ENCODE peak calls at places on chromosomes 12 and 14, in ten cellular contexts. V, W, Q, E, R, M, U, S, X and Z are unnamed samples.

GRCh38 chr12:53782093-53782703 is 30.4 kb upstream of the CISTR start:
- DNase-seq in W (no peak), Q (no peak), S (no peak), E (no peak), V (no peak), R (no peak), U (no peak), X (no peak), M (no peak), Z (no peak)

GRCh38 chr14:36020120-36021029 is 156.1 kb downstream of the PTCSC3 start:
- DNase-seq in X (peak; percentile 97), V (no peak), Q (no peak), U (no peak), R (no peak), M (no peak), E (no peak), S (no peak), W (no peak), Z (no peak)

GRCh38 chr14:63852271-63852816 is 460 bp upstream of the SYNE2 start:
- DNase-seq in R (peak; percentile 24), S (no peak), M (no peak), V (no peak), W (peak; percentile 43), E (no peak), U (no peak), X (peak; percentile 63), Q (no peak), Z (peak; percentile 46)

GRCh38 chr14:104421892-104422291 is 157.7 kb upstream of the C14orf180 start:
- DNase-seq in V (no peak), S (no peak), R (no peak), E (no peak), Q (no peak), W (no peak), X (no peak), M (no peak), U (no peak), Z (no peak)

GRCh38 chr14:46054526-46054925 is 597.1 kb downstream of the RPL10L start:
- DNase-seq in V (peak; percentile 93), S (no peak), U (peak; percentile 51), W (peak; percentile 84), Q (no peak), R (peak; percentile 56), M (no peak), E (no peak), X (no peak), Z (peak; percentile 85)

GRCh38 chr12:11812558-11813421 is 163.3 kb downstream of the ETV6 start:
- DNase-seq in M (peak; percentile 33), U (peak; percentile 53), S (no peak), R (no peak), E (no peak), X (peak; percentile 29), V (peak; percentile 18), W (no peak), Q (no peak), Z (peak; percentile 73)

GRCh38 chr14:20427231-20428009 is 8.5 kb downstream of the KLHL33 start:
- DNase-seq in W (peak; percentile 55), X (no peak), E (no peak), S (no peak), M (no peak), R (peak; percentile 70), U (peak; percentile 71), Q (no peak), V (peak; percentile 68), Z (peak; percentile 66)

GRCh38 chr12:19654630-19655384 is 215.5 kb downstream of the AEBP2 start:
- DNase-seq in E (no peak), Q (no peak), S (no peak), V (peak; percentile 65), W (no peak), M (no peak), U (peak; percentile 46), X (no peak), R (no peak), Z (peak; percentile 5)

GRCh38 chr14:81209187-81209836 is 11.4 kb downstream of the GTF2A1 start:
- DNase-seq in W (no peak), V (no peak), S (no peak), Q (no peak), M (no peak), X (no peak), U (no peak), E (no peak), R (no peak), Z (peak; percentile 22)

GRCh38 chr12:20150835-20151234 is 217.5 kb upstream of the PDE3A start:
- DNase-seq in E (no peak), Q (no peak), W (no peak), V (no peak), R (no peak), S (no peak), X (no peak), U (no peak), M (no peak), Z (no peak)

GRCh38 chr14:103056322-103057027 is 874 bp downstream of the CDC42BPB start:
- DNase-seq in X (peak; percentile 59), W (peak; percentile 25), S (no peak), M (no peak), Q (peak; percentile 69), U (peak; percentile 53), R (peak; percentile 80), E (peak; percentile 77), V (peak; percentile 85), Z (peak; percentile 73)

GRCh38 chr14:36454599-36455240 is 65.3 kb downstream of the NKX2-1 start:
- DNase-seq in U (no peak), M (no peak), W (no peak), R (no peak), E (no peak), V (no peak), X (no peak), S (no peak), Q (peak; percentile 44), Z (no peak)